ENCODE peak calls at places on chromosomes 11 and 22, in seven cellular contexts. C is upper lobe of left lung, L is esophagus muscularis mucosa, I is H1, B is tibial nerve, H is ovary, Q is sigmoid colon. O is an unnamed sample. For H3K36me3, the result is how much of the 10 kb centered on the place peaks cover.

GRCh38 chr11:73651252-73651651 is 4.9 kb downstream of the PLEKHB1 start:
- DNase-seq in C (no peak), L (no peak), I (no peak), B (no peak), H (no peak), Q (no peak), O (no peak)

GRCh38 chr11:316891-317291 is 3.1 kb downstream of the IFITM1 start:
- DNase-seq in C (no peak), L (no peak), I (no peak), B (no peak), H (no peak), Q (no peak), O (no peak)

GRCh38 chr22:46737105-46737975 is 712 bp downstream of the CERK start:
- DNase-seq in C (no peak), L (no peak), I (peak), B (no peak), H (peak), Q (no peak), O (peak)

GRCh38 chr11:124759268-124760204 is 2.6 kb downstream of the ESAM start:
- DNase-seq in C (peak), L (peak), I (peak), B (no peak), H (no peak), Q (no peak), O (no peak)

GRCh38 chr11:38814670-38815069 is 2216.6 kb upstream of the RAG2 start:
- DNase-seq in C (no peak), L (no peak), I (no peak), B (no peak), H (no peak), Q (no peak), O (no peak)

GRCh38 chr11:8584511-8584910 is 9.5 kb downstream of the STK33 start:
- DNase-seq in C (no peak), L (no peak), I (no peak), B (no peak), H (no peak), Q (no peak), O (no peak)

GRCh38 chr22:44566911-44567310 is 68.9 kb upstream of the RTL6 start:
- DNase-seq in C (peak), L (no peak), I (no peak), B (no peak), H (no peak), Q (peak), O (no peak)

GRCh38 chr11:35615911-35616900 is 2.1 kb upstream of the FJX1 start:
- DNase-seq in C (no peak), L (no peak), I (no peak), B (peak), H (no peak), Q (no peak), O (no peak)

GRCh38 chr22:38973289-38974169 is 8.6 kb upstream of the APOBEC3B start:
- DNase-seq in C (no peak), L (peak), I (peak), B (peak), H (no peak), Q (no peak), O (peak)

GRCh38 chr11:78284261-78284660 is 95.5 kb downstream of the USP35 start:
- DNase-seq in C (no peak), L (no peak), I (no peak), B (no peak), H (no peak), Q (no peak), O (no peak)

GRCh38 chr11:70338594-70338993 is 59.7 kb upstream of the CTTN start:
- DNase-seq in C (no peak), L (no peak), I (no peak), B (no peak), H (no peak), Q (no peak), O (no peak)
- H3K36me3 ChIP-seq in C (half or more), L (half or more), I (under half), B (half or more), H (under half), Q (under half), O (under half)

DNA sequence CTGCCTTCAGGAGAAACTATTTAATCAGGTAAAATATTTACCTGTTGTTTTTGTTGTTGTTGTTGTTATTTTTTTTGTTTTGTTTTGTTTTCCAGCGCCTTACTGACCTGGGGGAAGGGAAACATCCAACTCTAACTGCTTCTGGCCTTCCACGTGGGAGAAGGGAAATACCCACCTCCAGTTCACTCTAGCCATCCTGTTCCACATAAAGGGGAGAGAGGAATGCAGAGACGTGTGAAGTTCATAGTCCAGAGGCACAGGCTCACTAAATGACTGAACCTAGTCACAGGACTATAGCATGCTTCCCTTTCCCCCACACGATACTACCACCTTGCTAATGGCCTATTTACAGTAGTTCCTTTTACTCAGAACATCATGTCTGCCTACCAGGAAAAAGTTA is 72.4 kb upstream of the VSTM5 start:
- DNase-seq in C (no peak), L (no peak), I (no peak), B (no peak), H (no peak), Q (no peak), O (no peak)
- TF ChIP-seq EP300 in C (no peak), L (no peak), I (no peak), B (no peak), H (no peak), Q (no peak), O (no peak)

GRCh38 chr11:114111369-114112042 is 52.0 kb downstream of the ZBTB16 start:
- DNase-seq in C (no peak), L (no peak), I (no peak), B (no peak), H (no peak), Q (no peak), O (no peak)

GRCh38 chr11:114108501-114109205 is 49.1 kb downstream of the ZBTB16 start:
- DNase-seq in C (no peak), L (no peak), I (no peak), B (no peak), H (no peak), Q (peak), O (no peak)

GRCh38 chr11:114110123-114110522 is 50.6 kb downstream of the ZBTB16 start:
- DNase-seq in C (no peak), L (no peak), I (no peak), B (no peak), H (no peak), Q (peak), O (no peak)

GRCh38 chr11:114109206-114110090 is 49.9 kb downstream of the ZBTB16 start:
- DNase-seq in C (no peak), L (no peak), I (no peak), B (no peak), H (no peak), Q (peak), O (no peak)

DNA sequence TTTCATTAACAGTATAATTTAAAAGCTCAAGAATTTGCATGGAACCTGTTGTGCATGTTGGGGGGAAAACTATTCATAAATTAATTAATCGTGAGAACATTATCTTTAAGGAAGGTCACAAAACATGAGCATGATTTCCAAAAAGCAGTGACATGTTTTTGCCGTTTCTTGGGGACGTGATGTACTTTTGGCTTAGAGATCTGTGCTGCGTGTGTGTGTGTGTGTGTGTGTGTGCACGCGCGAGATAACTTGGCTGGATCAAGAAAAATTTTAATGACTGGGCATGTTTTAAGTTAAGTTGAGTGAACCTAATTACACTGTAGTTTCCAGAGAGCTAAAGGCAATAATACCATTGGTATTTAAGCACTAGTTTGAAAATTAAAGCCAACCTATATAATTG is 51.4 kb downstream of the ZBTB16 start:
- DNase-seq in C (no peak), L (no peak), I (no peak), B (peak), H (peak), Q (no peak), O (no peak)
- H3K36me3 ChIP-seq in C (under half), L (under half), I (under half), B (under half), H (under half), Q (under half), O (under half)

GRCh38 chr11:86145439-86146156 is 76.7 kb upstream of the PICALM start:
- DNase-seq in C (no peak), L (no peak), I (no peak), B (no peak), H (no peak), Q (no peak), O (no peak)
- TF ChIP-seq EP300 in C (no peak), L (no peak), I (no peak), B (no peak), H (no peak), Q (no peak), O (no peak)

GRCh38 chr11:118646393-118646792 is 33.1 kb downstream of the TREH start:
- DNase-seq in C (no peak), L (no peak), I (no peak), B (no peak), H (no peak), Q (peak), O (no peak)
- H3K36me3 ChIP-seq in C (half or more), L (half or more), I (under half), B (half or more), H (under half), Q (under half), O (half or more)

GRCh38 chr11:95450547-95451123 is 219.6 kb upstream of the SESN3 start:
- DNase-seq in C (no peak), L (no peak), I (no peak), B (no peak), H (no peak), Q (no peak), O (no peak)

GRCh38 chr11:95451682-95452081 is 220.7 kb upstream of the SESN3 start:
- DNase-seq in C (no peak), L (no peak), I (no peak), B (no peak), H (no peak), Q (no peak), O (no peak)

GRCh38 chr11:95455228-95455627 is 224.2 kb upstream of the SESN3 start:
- DNase-seq in C (no peak), L (no peak), I (no peak), B (no peak), H (no peak), Q (no peak), O (no peak)

GRCh38 chr11:95451261-95451660 is 220.3 kb upstream of the SESN3 start:
- DNase-seq in C (no peak), L (no peak), I (no peak), B (no peak), H (no peak), Q (no peak), O (no peak)

DNA sequence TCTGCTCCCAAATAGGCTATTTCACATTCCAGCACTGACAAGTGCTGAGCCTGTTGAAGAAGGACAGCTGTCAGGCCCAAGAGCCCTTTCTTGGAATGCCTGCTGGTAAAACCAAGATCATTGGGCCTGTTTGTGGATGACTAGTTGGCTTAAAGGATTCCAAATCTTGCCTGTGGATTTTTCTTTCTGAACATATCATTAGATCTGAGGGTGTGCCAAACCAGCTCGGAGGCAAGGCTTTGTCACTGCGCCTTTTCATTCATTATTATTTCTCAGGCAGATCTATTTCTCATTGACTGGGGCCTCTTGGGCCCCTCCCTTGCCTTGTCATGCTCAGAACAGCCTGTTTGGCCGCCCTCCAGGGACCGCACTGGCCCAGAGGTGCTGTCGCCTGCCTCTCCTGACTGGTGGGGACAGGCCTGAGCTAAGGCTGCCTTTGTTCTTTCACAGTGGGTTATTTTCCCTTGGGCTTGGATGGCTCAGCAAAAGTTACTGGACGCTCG is 222.7 kb upstream of the SESN3 start:
- DNase-seq in C (peak), L (peak), I (no peak), B (no peak), H (no peak), Q (peak), O (no peak)
- TF ChIP-seq EP300 in C (no peak), L (no peak), I (no peak), B (no peak), H (no peak), Q (no peak), O (no peak)

GRCh38 chr11:17927643-17928343 is 85.1 kb downstream of the SERGEF start:
- DNase-seq in C (no peak), L (peak), I (no peak), B (no peak), H (no peak), Q (no peak), O (no peak)
- H3K36me3 ChIP-seq in C (under half), L (under half), I (under half), B (under half), H (under half), Q (under half), O (under half)

DNA sequence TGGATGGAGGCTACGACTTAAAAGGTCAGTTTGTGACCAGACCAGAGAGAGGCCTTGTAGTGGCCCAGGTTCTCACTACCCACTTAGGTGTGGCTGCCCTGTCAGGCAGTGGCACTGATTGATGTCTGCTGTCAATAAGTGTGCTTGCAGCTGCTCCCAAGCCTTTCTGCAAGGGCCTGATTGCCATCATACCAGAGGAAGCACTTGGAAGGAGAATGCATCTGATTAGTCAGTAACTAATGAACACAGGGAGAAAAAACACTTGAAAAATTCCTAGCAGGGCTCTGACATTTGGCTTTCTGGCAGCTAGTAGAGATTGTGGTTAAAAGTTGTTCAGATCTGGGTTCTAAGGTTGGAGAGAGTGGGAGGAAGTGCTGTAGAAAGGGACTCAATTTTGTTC is 107.5 kb downstream of the NAV2 start:
- DNase-seq in C (no peak), L (no peak), I (no peak), B (no peak), H (no peak), Q (no peak), O (no peak)
- TF ChIP-seq EP300 in C (no peak), L (no peak), I (no peak), B (no peak), H (no peak), Q (no peak), O (no peak)